ENCODE peak calls at places on chromosome 10, in five cellular contexts. R is GM04504, Y is cardiac muscle cell, U is right cardiac atrium, H is GM19239. Z is an unnamed sample.

GRCh38 chr10:69474688-69475432 is 23.6 kb downstream of the TSPAN15 start:
- DNase-seq in Y (peak; percentile 82), R (peak; percentile 85), H (no peak), U (no peak), Z (no peak)

GRCh38 chr10:119531067-119531466 is 11.5 kb downstream of the RGS10 start:
- DNase-seq in H (no peak), Y (no peak), U (no peak), R (no peak), Z (no peak)

GRCh38 chr10:11822031-11822756 is 962 bp upstream of the PROSER2 start:
- DNase-seq in Y (no peak), R (no peak), H (no peak), U (no peak), Z (no peak)

GRCh38 chr10:88401671-88402347 is 181.3 kb downstream of the RNLS start:
- DNase-seq in R (no peak), U (no peak), Y (peak; percentile 60), H (no peak), Z (no peak)

GRCh38 chr10:29329420-29329819 is 40.5 kb downstream of the LYZL1 start:
- DNase-seq in H (no peak), U (no peak), R (peak; percentile 35), Y (peak; percentile 39), Z (no peak)

GRCh38 chr10:8052344-8052969 is 2.0 kb upstream of the GATA3 start:
- DNase-seq in H (no peak), U (no peak), Y (no peak), R (no peak), Z (no peak)

GRCh38 chr10:69716711-69717560 is 84.8 kb upstream of the COL13A1 start:
- DNase-seq in Y (peak; percentile 51), U (peak; percentile 69), R (no peak), H (peak; percentile 38), Z (no peak)

GRCh38 chr10:6110136-6110535 is 21.3 kb downstream of the RBM17 start:
- DNase-seq in U (no peak), R (no peak), Y (no peak), H (no peak), Z (no peak)

GRCh38 chr10:96565774-96566173 is 21.0 kb downstream of the TM9SF3 start:
- DNase-seq in Y (peak; percentile 35), H (no peak), R (no peak), U (no peak), Z (no peak)

GRCh38 chr10:11204355-11204879 is 186.7 kb downstream of the CELF2 start:
- DNase-seq in R (no peak), Y (no peak), H (no peak), U (peak; percentile 57), Z (no peak)

GRCh38 chr10:110944997-110945396 is 25.6 kb downstream of the SHOC2 start:
- DNase-seq in R (no peak), Y (peak; percentile 92), U (no peak), H (no peak), Z (no peak)

GRCh38 chr10:6119962-6120361 is 31.1 kb downstream of the RBM17 start:
- DNase-seq in R (no peak), U (no peak), H (no peak), Y (no peak), Z (no peak)

GRCh38 chr10:124667425-124668130 is 76.6 kb downstream of the FAM53B start:
- DNase-seq in R (no peak), U (peak; percentile 32), H (no peak), Y (no peak), Z (no peak)

GRCh38 chr10:62413652-62414051 is 39.5 kb downstream of the ZNF365 start:
- DNase-seq in H (no peak), Y (no peak), R (no peak), U (no peak), Z (no peak)

GRCh38 chr10:84156768-84157167 is 16.8 kb upstream of the GPR15LG start:
- DNase-seq in U (no peak), R (no peak), Y (peak; percentile 13), H (no peak), Z (peak; percentile 25)

Z was measured in Panc1.